ENCODE peak calls at places on chromosomes 12 and 14, in nine cellular contexts. K is fibroblast of lung, D is GM23338, M is hepatocyte, H is bronchial epithelial cell, P is left lung, S is suprapubic skin, B is RWPE2, U is small intestine. O is an unnamed sample. For H3K27me3, the result is how much of the 10 kb centered on the place peaks cover.

GRCh38 chr12:90987101-90987500 is 17.7 kb downstream of the EPYC start:
- DNase-seq in H (no peak), M (no peak), U (no peak), B (no peak), D (no peak), S (no peak), K (peak), P (no peak), O (no peak)

GRCh38 chr12:121579190-121579791 is 1.5 kb downstream of the KDM2B start:
- DNase-seq in B (no peak), P (peak), M (peak), K (no peak), U (no peak), S (no peak), D (peak), H (no peak), O (peak)

GRCh38 chr14:106530423-106531107 is 1004.2 kb downstream of the TMEM121 start:
- DNase-seq in H (no peak), U (peak), P (no peak), M (no peak), B (no peak), K (no peak), D (peak), S (no peak), O (peak)

GRCh38 chr14:60722163-60722835 is 1.9 kb downstream of the SIX4 start:
- DNase-seq in B (peak), M (peak), H (peak), P (peak), U (no peak), D (peak), K (peak), S (no peak), O (no peak)

GRCh38 chr12:106753526-106753925 is 21.0 kb upstream of the RIC8B start:
- DNase-seq in H (peak), B (no peak), K (no peak), U (no peak), S (no peak), M (no peak), P (no peak), D (no peak), O (peak)

GRCh38 chr14:51750542-51750941 is 98.8 kb downstream of the FRMD6 start:
- DNase-seq in S (no peak), M (no peak), H (no peak), K (no peak), D (peak), B (no peak), P (no peak), U (no peak), O (no peak)

GRCh38 chr12:93954160-93955112 is 193.9 kb upstream of the PLXNC1 start:
- DNase-seq in M (no peak), P (no peak), D (no peak), S (peak), B (no peak), H (no peak), K (no peak), U (no peak), O (no peak)

GRCh38 chr12:13735756-13736155 is 245.6 kb downstream of the GRIN2B start:
- DNase-seq in S (no peak), M (no peak), B (no peak), P (no peak), U (no peak), D (no peak), H (no peak), K (no peak), O (no peak)

GRCh38 chr12:26976687-26977086 is 37.5 kb downstream of the TM7SF3 start:
- DNase-seq in U (no peak), M (no peak), S (no peak), D (no peak), B (no peak), P (no peak), H (peak), K (no peak), O (no peak)

GRCh38 chr14:64465208-64465821 is at the start of gene AKAP5:
- DNase-seq in B (no peak), H (peak), K (peak), U (peak), D (peak), S (no peak), M (peak), P (peak), O (peak)

GRCh38 chr12:131258396-131258795 is 304.7 kb downstream of the ADGRD1 start:
- DNase-seq in H (no peak), B (no peak), D (no peak), M (no peak), U (no peak), P (no peak), S (no peak), K (no peak), O (no peak)

GRCh38 chr14:100408350-100409015 is 85.3 kb downstream of the SLC25A47 start:
- DNase-seq in P (peak), M (peak), B (peak), U (peak), S (no peak), H (peak), D (no peak), K (peak), O (no peak)

GRCh38 chr12:104750061-104750460 is 208.0 kb downstream of the SLC41A2 start:
- DNase-seq in K (peak), H (peak), P (no peak), U (no peak), M (no peak), S (no peak), B (no peak), D (no peak), O (no peak)

DNA sequence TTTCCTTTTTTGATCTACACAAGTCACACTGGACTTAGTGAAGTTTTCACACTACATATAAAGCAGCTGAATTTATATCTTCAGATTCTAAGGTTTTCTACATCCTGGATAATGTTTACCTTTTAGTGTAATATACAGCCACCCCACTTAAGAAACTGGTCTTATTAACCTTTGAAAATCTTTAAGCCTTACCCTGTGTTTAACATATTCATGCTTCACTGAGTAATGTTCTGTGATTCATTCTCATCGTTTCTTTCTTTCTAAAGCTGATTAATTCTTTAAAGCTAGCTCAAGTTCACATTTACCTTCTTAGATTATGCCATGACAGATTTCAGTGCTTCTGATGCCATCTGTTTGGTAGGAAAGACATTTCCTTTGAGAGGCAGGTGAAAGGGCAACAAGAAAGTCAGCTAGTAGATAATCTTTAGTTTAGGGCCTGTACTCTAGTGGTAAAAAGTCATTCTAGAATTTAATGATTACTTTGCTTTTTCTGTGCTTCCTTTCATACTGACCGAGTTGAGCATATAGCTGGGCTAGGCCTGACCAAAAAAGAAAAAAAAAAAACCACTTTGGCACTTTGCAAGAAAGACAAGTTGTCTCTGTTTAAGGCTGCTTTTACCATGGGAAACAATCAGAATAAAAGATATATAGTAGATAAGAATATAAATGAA is 690.9 kb upstream of the FBXO33 start:
- DNase-seq in D (no peak), S (no peak), M (no peak), U (no peak), K (peak), H (peak), P (no peak), B (no peak), O (no peak)
- H3K27me3 ChIP-seq in D (under half), S (under half), M (under half), U (under half), K (under half), H (under half), P (under half), B (under half), O (under half)

GRCh38 chr12:108495823-108496579 is 19.1 kb upstream of the FICD start:
- DNase-seq in S (no peak), H (no peak), U (no peak), B (no peak), M (no peak), K (no peak), P (no peak), D (no peak), O (no peak)
- H3K27me3 ChIP-seq in S (under half), H (under half), U (under half), B (under half), M (under half), K (under half), P (under half), D (under half), O (under half)

GRCh38 chr12:49347307-49348237 is 884 bp downstream of the DNAJC22 start:
- DNase-seq in H (peak), U (peak), K (peak), B (peak), M (peak), S (peak), P (peak), D (peak), O (peak)
- H3K27me3 ChIP-seq in H (under half), U (under half), K (under half), B (under half), M (under half), S (half or more), P (half or more), D (half or more), O (half or more)

GRCh38 chr14:67607646-67608045 is 7.6 kb upstream of the PIGH start:
- DNase-seq in K (no peak), M (no peak), U (no peak), B (no peak), P (no peak), S (no peak), H (no peak), D (peak), O (no peak)

GRCh38 chr14:67609642-67610310 is 9.7 kb upstream of the PIGH start:
- DNase-seq in D (peak), P (no peak), B (no peak), M (no peak), H (no peak), S (no peak), U (no peak), K (no peak), O (no peak)

DNA sequence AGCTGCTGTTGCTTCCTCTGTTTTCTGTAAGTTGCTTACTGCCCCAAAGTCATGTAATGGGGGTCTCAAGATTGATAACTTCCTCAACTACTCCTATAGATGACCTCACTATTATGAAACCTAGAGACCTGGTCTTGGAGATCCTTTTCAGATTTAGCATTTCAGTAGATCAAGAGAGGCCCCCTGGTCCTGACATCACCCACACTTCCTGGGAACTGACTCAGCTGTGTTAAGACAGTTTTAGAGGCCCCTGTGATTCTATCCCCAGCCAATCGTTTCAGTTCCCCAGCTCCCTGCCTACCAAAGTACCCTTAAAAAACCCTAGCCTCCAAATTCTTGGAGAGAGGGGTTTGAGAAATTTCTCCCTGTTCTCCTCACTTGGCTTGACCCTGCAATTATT is 9.2 kb upstream of the ARG2 start:
- DNase-seq in D (no peak), S (no peak), B (no peak), M (no peak), P (no peak), U (no peak), K (no peak), H (no peak), O (no peak)
- H3K27me3 ChIP-seq in D (half or more), S (under half), B (under half), M (under half), P (under half), U (under half), K (under half), H (under half), O (under half)

O was measured in CD8-positive, alpha-beta memory T cell.